ENCODE peak calls at places on chromosomes 5 and 9, in five cellular contexts. J, Y, Z, Q and I are unnamed samples.

GRCh38 chr9:126673689-126674364 is 60.1 kb downstream of the LMX1B start:
- DNase-seq in J (no peak), Y (no peak), Z (peak), Q (no peak), I (no peak)

GRCh38 chr5:139232161-139232724 is 34.1 kb upstream of the SIL1 start:
- DNase-seq in J (no peak), Y (no peak), Z (no peak), Q (no peak), I (no peak)

GRCh38 chr9:114183006-114183405 is 27.7 kb downstream of the COL27A1 start:
- DNase-seq in J (no peak), Y (no peak), Z (no peak), Q (no peak), I (no peak)

GRCh38 chr5:6544561-6544935 is 88.3 kb downstream of the NSUN2 start:
- DNase-seq in J (no peak), Y (no peak), Z (no peak), Q (no peak), I (no peak)

GRCh38 chr5:124457901-124458300 is 288.5 kb downstream of the ZNF608 start:
- DNase-seq in J (no peak), Y (no peak), Z (no peak), Q (no peak), I (no peak)

GRCh38 chr9:134365791-134366222 is 39.6 kb downstream of the RXRA start:
- DNase-seq in J (peak), Y (peak), Z (peak), Q (no peak), I (peak)

GRCh38 chr5:82068723-82069122 is 96.9 kb downstream of the ATG10 start:
- DNase-seq in J (no peak), Y (no peak), Z (no peak), Q (peak), I (no peak)

GRCh38 chr5:103469288-103470065 is 93.1 kb downstream of the NUDT12 start:
- DNase-seq in J (no peak), Y (no peak), Z (no peak), Q (no peak), I (peak)

GRCh38 chr9:87276851-87277251 is 220.8 kb upstream of the DAPK1 start:
- DNase-seq in J (no peak), Y (no peak), Z (no peak), Q (no peak), I (peak)

GRCh38 chr9:79952401-79952800 is 380.6 kb downstream of the TLE4 start:
- DNase-seq in J (no peak), Y (no peak), Z (no peak), Q (no peak), I (peak)

GRCh38 chr5:16866795-16867584 is 69.1 kb downstream of the MYO10 start:
- DNase-seq in J (no peak), Y (no peak), Z (peak), Q (no peak), I (no peak)

GRCh38 chr9:123234853-123235252 is 33.5 kb downstream of the STRBP start:
- DNase-seq in J (no peak), Y (no peak), Z (no peak), Q (peak), I (no peak)

GRCh38 chr9:101398930-101399640 is 434 bp downstream of the ZNF189 start:
- DNase-seq in J (no peak), Y (no peak), Z (no peak), Q (peak), I (no peak)

GRCh38 chr5:75654693-75655315 is 43.6 kb downstream of the ANKDD1B start:
- DNase-seq in J (no peak), Y (peak), Z (no peak), Q (no peak), I (no peak)

GRCh38 chr9:85914108-85914507 is 26.8 kb upstream of the NAA35 start:
- DNase-seq in J (no peak), Y (no peak), Z (no peak), Q (no peak), I (no peak)

GRCh38 chr5:96729156-96729555 is 67.0 kb downstream of the CAST start:
- DNase-seq in J (no peak), Y (no peak), Z (no peak), Q (no peak), I (no peak)

GRCh38 chr5:116361171-116361967 is 213.3 kb downstream of the SEMA6A start:
- DNase-seq in J (no peak), Y (peak), Z (peak), Q (no peak), I (no peak)

DNA sequence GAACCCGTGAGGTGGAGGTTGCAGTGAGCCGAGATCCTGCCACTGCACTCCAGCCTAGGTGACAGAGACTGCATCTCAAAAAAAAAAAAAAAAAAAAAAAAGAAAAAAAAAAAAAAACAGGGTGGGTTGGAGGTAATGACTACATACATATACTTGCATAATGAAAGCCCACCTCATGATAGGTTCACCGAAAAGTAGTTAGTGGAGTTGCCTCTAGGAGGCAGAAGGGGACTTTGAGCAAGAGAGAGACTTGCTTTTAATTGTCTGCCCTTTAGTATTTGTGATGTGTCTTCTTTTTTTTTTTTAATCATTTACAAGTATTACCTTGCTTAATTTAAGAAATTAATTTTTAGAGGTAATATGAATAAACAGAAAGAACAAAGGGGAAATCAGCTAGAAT is 99.8 kb downstream of the PPARGC1B start:
- DNase-seq in J (peak), Y (no peak), Z (no peak), Q (peak), I (no peak)
- TF ChIP-seq CTCF in J (no peak), Y (peak), Z (peak), Q (no peak), I (peak)

GRCh38 chr5:119318256-119318914 is 37.4 kb upstream of the TNFAIP8 start:
- DNase-seq in J (no peak), Y (no peak), Z (no peak), Q (no peak), I (no peak)

GRCh38 chr5:119313876-119314605 is 41.8 kb upstream of the TNFAIP8 start:
- DNase-seq in J (no peak), Y (no peak), Z (no peak), Q (no peak), I (no peak)

GRCh38 chr5:119316116-119316515 is 39.7 kb upstream of the TNFAIP8 start:
- DNase-seq in J (no peak), Y (no peak), Z (no peak), Q (no peak), I (no peak)

GRCh38 chr5:119313207-119313606 is 42.6 kb upstream of the TNFAIP8 start:
- DNase-seq in J (no peak), Y (no peak), Z (no peak), Q (no peak), I (no peak)

GRCh38 chr5:119315516-119315949 is 40.3 kb upstream of the TNFAIP8 start:
- DNase-seq in J (peak), Y (no peak), Z (no peak), Q (peak), I (no peak)
- TF ChIP-seq CTCF in J (peak), Y (peak), Z (no peak), Q (peak), I (peak)

GRCh38 chr9:4844439-4844838 is 51.7 kb downstream of the RCL1 start:
- DNase-seq in J (no peak), Y (no peak), Z (no peak), Q (no peak), I (no peak)

GRCh38 chr9:4854191-4854590 is 61.4 kb downstream of the RCL1 start:
- DNase-seq in J (no peak), Y (no peak), Z (no peak), Q (no peak), I (no peak)

GRCh38 chr9:4850611-4851010 is 57.9 kb downstream of the RCL1 start:
- DNase-seq in J (no peak), Y (no peak), Z (no peak), Q (no peak), I (no peak)

GRCh38 chr9:4852419-4852818 is 59.7 kb downstream of the RCL1 start:
- DNase-seq in J (no peak), Y (no peak), Z (no peak), Q (no peak), I (no peak)

DNA sequence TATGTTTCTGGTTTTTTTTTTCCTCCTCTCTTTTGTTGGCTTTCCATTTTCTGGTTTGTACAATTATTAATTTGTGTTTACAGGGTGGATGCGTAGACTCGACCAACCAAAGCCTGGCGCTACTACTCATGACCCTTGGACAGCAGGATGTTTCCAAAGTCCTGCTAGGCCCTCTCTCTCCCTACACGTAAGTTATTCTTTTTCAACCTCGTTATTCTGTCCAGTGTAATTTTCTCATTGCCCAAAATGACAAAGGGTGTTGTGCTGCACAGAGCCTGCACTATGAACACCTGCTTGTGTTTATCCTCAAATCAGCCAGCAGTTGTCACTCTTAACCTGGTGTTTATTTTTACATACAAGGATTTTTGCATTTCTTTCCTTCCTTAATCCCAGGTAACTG is 56.6 kb downstream of the RCL1 start:
- DNase-seq in J (no peak), Y (no peak), Z (no peak), Q (no peak), I (no peak)
- TF ChIP-seq CTCF in J (peak), Y (peak), Z (no peak), Q (no peak), I (no peak)

GRCh38 chr9:117545846-117546245 is 131.0 kb upstream of the ASTN2 start:
- DNase-seq in J (no peak), Y (no peak), Z (no peak), Q (no peak), I (no peak)
- TF ChIP-seq CTCF in J (no peak), Y (no peak), Z (no peak), Q (no peak), I (no peak)